ENCODE peak calls at places on chromosome 20, in eight cellular contexts. H, J, B, X, U, Z, Q and W are unnamed samples.

GRCh38 chr20:44765647-44766367 is 20.1 kb downstream of the KCNK15 start:
- DNase-seq in H (no peak), J (no peak), B (no peak), X (no peak), U (no peak), Z (no peak), Q (no peak), W (no peak)

GRCh38 chr20:63060057-63060991 is 53.6 kb upstream of the BHLHE23 start:
- DNase-seq in H (no peak), J (no peak), B (peak; percentile 34), X (no peak), U (peak; percentile 16), Z (peak; percentile 64), Q (no peak), W (peak; percentile 91)

GRCh38 chr20:1557605-1558004 is at the start of gene SIRPD:
- DNase-seq in H (no peak), J (no peak), B (no peak), X (no peak), U (no peak), Z (no peak), Q (no peak), W (no peak)

GRCh38 chr20:12916699-12917098 is 92.1 kb upstream of the SPTLC3 start:
- DNase-seq in H (no peak), J (no peak), B (no peak), X (peak; percentile 84), U (no peak), Z (no peak), Q (no peak), W (no peak)

GRCh38 chr20:61959301-61959700 is 106.4 kb downstream of the TAF4 start:
- DNase-seq in H (no peak), J (peak; percentile 11), B (no peak), X (peak; percentile 62), U (peak; percentile 42), Z (no peak), Q (no peak), W (no peak)

GRCh38 chr20:43731927-43732326 is 5.1 kb upstream of the GTSF1L start:
- DNase-seq in H (no peak), J (no peak), B (no peak), X (no peak), U (no peak), Z (no peak), Q (no peak), W (no peak)

GRCh38 chr20:17525650-17526049 is 5.5 kb downstream of the BFSP1 start:
- DNase-seq in H (no peak), J (no peak), B (no peak), X (peak; percentile 84), U (peak; percentile 28), Z (peak; percentile 31), Q (no peak), W (peak; percentile 34)

GRCh38 chr20:33474097-33474846 is 15.6 kb upstream of the CBFA2T2 start:
- DNase-seq in H (no peak), J (no peak), B (no peak), X (no peak), U (no peak), Z (no peak), Q (no peak), W (no peak)

GRCh38 chr20:57742506-57743180 is 32.8 kb upstream of the PMEPA1 start:
- DNase-seq in H (no peak), J (no peak), B (no peak), X (peak; percentile 64), U (no peak), Z (no peak), Q (no peak), W (no peak)

GRCh38 chr20:13395232-13395631 is 174.2 kb downstream of the ISM1 start:
- DNase-seq in H (no peak), J (no peak), B (no peak), X (no peak), U (no peak), Z (no peak), Q (no peak), W (no peak)

GRCh38 chr20:58112017-58112781 is 116.3 kb downstream of the ANKRD60 start:
- DNase-seq in H (no peak), J (no peak), B (no peak), X (no peak), U (no peak), Z (peak; percentile 86), Q (no peak), W (no peak)

GRCh38 chr20:50680106-50680960 is 11.0 kb downstream of the RIPOR3 start:
- DNase-seq in H (no peak), J (no peak), B (no peak), X (no peak), U (no peak), Z (peak; percentile 45), Q (no peak), W (no peak)

GRCh38 chr20:4656491-4656890 is 65.2 kb upstream of the PRND start:
- DNase-seq in H (no peak), J (no peak), B (no peak), X (no peak), U (no peak), Z (no peak), Q (no peak), W (no peak)

GRCh38 chr20:8805737-8806442 is 263.0 kb upstream of the PLCB4 start:
- DNase-seq in H (no peak), J (no peak), B (no peak), X (no peak), U (no peak), Z (peak; percentile 3), Q (no peak), W (no peak)

GRCh38 chr20:20363449-20364015 is 4.4 kb upstream of the INSM1 start:
- DNase-seq in H (no peak), J (no peak), B (no peak), X (peak; percentile 56), U (no peak), Z (no peak), Q (no peak), W (no peak)

GRCh38 chr20:1800777-1801176 is 94.4 kb upstream of the SIRPA start:
- DNase-seq in H (no peak), J (no peak), B (no peak), X (no peak), U (peak; percentile 2), Z (peak; percentile 44), Q (no peak), W (no peak)

GRCh38 chr20:40786336-40786735 is 97.3 kb upstream of the MAFB start:
- DNase-seq in H (no peak), J (no peak), B (no peak), X (no peak), U (no peak), Z (no peak), Q (no peak), W (no peak)

GRCh38 chr20:63235399-63235983 is at the start of gene BIRC7:
- DNase-seq in H (no peak), J (no peak), B (no peak), X (no peak), U (peak; percentile 68), Z (no peak), Q (no peak), W (no peak)

GRCh38 chr20:61608275-61609085 is 356.4 kb downstream of the CDH4 start:
- DNase-seq in H (no peak), J (no peak), B (no peak), X (peak; percentile 60), U (peak; percentile 46), Z (peak; percentile 33), Q (no peak), W (no peak)

GRCh38 chr20:22825546-22825945 is 209.6 kb upstream of the SSTR4 start:
- DNase-seq in H (no peak), J (no peak), B (no peak), X (no peak), U (no peak), Z (no peak), Q (no peak), W (no peak)

GRCh38 chr20:9878096-9878495 is 39.2 kb upstream of the PAK5 start:
- DNase-seq in H (no peak), J (no peak), B (no peak), X (no peak), U (no peak), Z (no peak), Q (no peak), W (no peak)

GRCh38 chr20:47298624-47299023 is 57.9 kb downstream of the ZMYND8 start:
- DNase-seq in H (no peak), J (no peak), B (no peak), X (no peak), U (no peak), Z (no peak), Q (no peak), W (no peak)
- H3K36me3 ChIP-seq in H (peaks cover 12% of the 10 kb centered on the region), J (no peaks in the 10 kb centered on the region), B (peaks cover 2% of the 10 kb centered on the region), X (no peaks in the 10 kb centered on the region), U (peaks cover 99% of the 10 kb centered on the region), Z (peaks cover 5% of the 10 kb centered on the region), Q (peaks cover 52% of the 10 kb centered on the region), W (peaks cover 97% of the 10 kb centered on the region)

GRCh38 chr20:3111995-3112394 is 27.5 kb upstream of the AVP start:
- DNase-seq in H (no peak), J (no peak), B (no peak), X (no peak), U (no peak), Z (no peak), Q (no peak), W (no peak)

GRCh38 chr20:3109350-3110302 is 25.1 kb upstream of the AVP start:
- DNase-seq in H (no peak), J (no peak), B (no peak), X (no peak), U (no peak), Z (peak; percentile 15), Q (no peak), W (no peak)

GRCh38 chr20:3107464-3108025 is 23.0 kb upstream of the AVP start:
- DNase-seq in H (no peak), J (no peak), B (no peak), X (no peak), U (no peak), Z (no peak), Q (no peak), W (no peak)

GRCh38 chr20:3115190-3116107 is 30.9 kb upstream of the AVP start:
- DNase-seq in H (no peak), J (no peak), B (no peak), X (peak; percentile 84), U (peak; percentile 51), Z (peak; percentile 44), Q (peak; percentile 7), W (peak; percentile 70)

DNA sequence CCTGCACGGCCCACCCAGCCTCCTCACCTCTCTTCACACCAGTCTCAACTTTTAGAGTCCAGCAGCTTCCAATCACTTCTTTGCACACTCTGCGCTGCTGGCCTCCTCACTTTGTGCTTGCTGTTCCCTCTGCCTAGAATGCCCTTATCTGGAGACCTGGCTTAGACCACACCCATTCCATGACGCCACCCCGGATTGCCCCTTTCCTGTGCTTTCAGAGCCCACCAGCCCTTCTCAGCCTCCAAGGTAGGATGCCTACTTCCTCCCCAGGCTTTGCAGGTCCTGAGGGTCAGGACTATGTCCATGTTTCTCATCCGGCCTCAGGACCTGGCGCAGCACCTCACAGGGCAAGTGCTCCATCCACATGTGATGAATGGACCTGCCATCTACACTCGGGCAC is 27.0 kb upstream of the AVP start:
- DNase-seq in H (no peak), J (no peak), B (no peak), X (no peak), U (no peak), Z (no peak), Q (no peak), W (no peak)
- H3K36me3 ChIP-seq in H (peaks cover 13% of the 10 kb centered on the region), J (no peaks in the 10 kb centered on the region), B (peaks cover 2% of the 10 kb centered on the region), X (no peaks in the 10 kb centered on the region), U (peaks cover 4% of the 10 kb centered on the region), Z (peaks cover 2% of the 10 kb centered on the region), Q (peaks cover 34% of the 10 kb centered on the region), W (no peaks in the 10 kb centered on the region)

GRCh38 chr20:11660673-11661072 is 257.0 kb upstream of the BTBD3 start:
- DNase-seq in H (no peak), J (no peak), B (no peak), X (no peak), U (no peak), Z (no peak), Q (no peak), W (no peak)
- H3K36me3 ChIP-seq in H (no peaks in the 10 kb centered on the region), J (no peaks in the 10 kb centered on the region), B (no peaks in the 10 kb centered on the region), X (no peaks in the 10 kb centered on the region), U (no peaks in the 10 kb centered on the region), Z (no peaks in the 10 kb centered on the region), Q (no peaks in the 10 kb centered on the region), W (no peaks in the 10 kb centered on the region)

GRCh38 chr20:56409521-56409920 is 2.5 kb upstream of the CASS4 start:
- DNase-seq in H (no peak), J (no peak), B (no peak), X (no peak), U (no peak), Z (no peak), Q (no peak), W (no peak)
- H3K36me3 ChIP-seq in H (peaks cover 6% of the 10 kb centered on the region), J (no peaks in the 10 kb centered on the region), B (peaks cover 4% of the 10 kb centered on the region), X (peaks cover 4% of the 10 kb centered on the region), U (peaks cover 50% of the 10 kb centered on the region), Z (peaks cover 5% of the 10 kb centered on the region), Q (peaks cover 22% of the 10 kb centered on the region), W (peaks cover 30% of the 10 kb centered on the region)